ENCODE peak calls at places on chromosomes 12 and 14, in ten cellular contexts. One of them, this sample, is unnamed.

GRCh38 chr14:51079489-51079888 is 15.4 kb downstream of the TRIM9 start:
- DNase-seq in CD8-positive, alpha-beta T cell: no peak
- DNase-seq in Calu3: peak
- DNase-seq in kidney epithelial cell: no peak
- DNase-seq in activated T-helper 9 cell treated with anti-CD3 and anti-CD28 coated beads, Interleukin-2, amount 50 U/mL, for 16 hours: no peak
- DNase-seq in NCI-H345: peak
- DNase-seq in COR-L47: peak
- DNase-seq in D341Med: no peak
- DNase-seq in heart left ventricle: no peak
- DNase-seq in HEK293T: no peak
- DNase-seq in this sample: no peak

GRCh38 chr14:52314521-52315354 is 626 bp downstream of the PTGER2 start:
- DNase-seq in COR-L47: no peak
- DNase-seq in Calu3: peak
- DNase-seq in kidney epithelial cell: no peak
- DNase-seq in CD8-positive, alpha-beta T cell: peak
- DNase-seq in activated T-helper 9 cell treated with anti-CD3 and anti-CD28 coated beads, Interleukin-2, amount 50 U/mL, for 16 hours: peak
- DNase-seq in heart left ventricle: peak
- DNase-seq in HEK293T: no peak
- DNase-seq in D341Med: peak
- DNase-seq in NCI-H345: no peak
- DNase-seq in this sample: no peak

GRCh38 chr14:33569844-33570716 is 380.8 kb downstream of the EGLN3 start:
- DNase-seq in NCI-H345: no peak
- DNase-seq in HEK293T: peak
- DNase-seq in COR-L47: no peak
- DNase-seq in CD8-positive, alpha-beta T cell: no peak
- DNase-seq in heart left ventricle: no peak
- DNase-seq in kidney epithelial cell: no peak
- DNase-seq in Calu3: no peak
- DNase-seq in D341Med: no peak
- DNase-seq in activated T-helper 9 cell treated with anti-CD3 and anti-CD28 coated beads, Interleukin-2, amount 50 U/mL, for 16 hours: no peak
- DNase-seq in this sample: no peak

GRCh38 chr14:103552011-103552797 is 10.3 kb downstream of the BAG5 start:
- DNase-seq in COR-L47: no peak
- DNase-seq in activated T-helper 9 cell treated with anti-CD3 and anti-CD28 coated beads, Interleukin-2, amount 50 U/mL, for 16 hours: no peak
- DNase-seq in Calu3: no peak
- DNase-seq in NCI-H345: no peak
- DNase-seq in kidney epithelial cell: peak
- DNase-seq in HEK293T: no peak
- DNase-seq in heart left ventricle: peak
- DNase-seq in CD8-positive, alpha-beta T cell: no peak
- DNase-seq in D341Med: no peak
- DNase-seq in this sample: no peak

GRCh38 chr12:3213171-3213570 is 136.0 kb downstream of the TSPAN9 start:
- DNase-seq in Calu3: no peak
- DNase-seq in D341Med: peak
- DNase-seq in kidney epithelial cell: no peak
- DNase-seq in COR-L47: no peak
- DNase-seq in HEK293T: no peak
- DNase-seq in activated T-helper 9 cell treated with anti-CD3 and anti-CD28 coated beads, Interleukin-2, amount 50 U/mL, for 16 hours: no peak
- DNase-seq in heart left ventricle: peak
- DNase-seq in CD8-positive, alpha-beta T cell: no peak
- DNase-seq in NCI-H345: no peak
- DNase-seq in this sample: no peak

GRCh38 chr12:11576104-11576503 is 73.4 kb upstream of the ETV6 start:
- DNase-seq in HEK293T: no peak
- DNase-seq in activated T-helper 9 cell treated with anti-CD3 and anti-CD28 coated beads, Interleukin-2, amount 50 U/mL, for 16 hours: no peak
- DNase-seq in kidney epithelial cell: no peak
- DNase-seq in CD8-positive, alpha-beta T cell: no peak
- DNase-seq in COR-L47: no peak
- DNase-seq in heart left ventricle: no peak
- DNase-seq in D341Med: no peak
- DNase-seq in NCI-H345: no peak
- DNase-seq in Calu3: peak
- DNase-seq in this sample: no peak

GRCh38 chr12:92058664-92059063 is 87.0 kb downstream of the BTG1 start:
- DNase-seq in Calu3: no peak
- DNase-seq in NCI-H345: no peak
- DNase-seq in activated T-helper 9 cell treated with anti-CD3 and anti-CD28 coated beads, Interleukin-2, amount 50 U/mL, for 16 hours: no peak
- DNase-seq in COR-L47: no peak
- DNase-seq in D341Med: no peak
- DNase-seq in HEK293T: no peak
- DNase-seq in kidney epithelial cell: no peak
- DNase-seq in heart left ventricle: no peak
- DNase-seq in CD8-positive, alpha-beta T cell: no peak
- DNase-seq in this sample: no peak

GRCh38 chr14:25516838-25517237 is 466.9 kb upstream of the STXBP6 start:
- DNase-seq in activated T-helper 9 cell treated with anti-CD3 and anti-CD28 coated beads, Interleukin-2, amount 50 U/mL, for 16 hours: no peak
- DNase-seq in NCI-H345: peak
- DNase-seq in heart left ventricle: no peak
- DNase-seq in kidney epithelial cell: no peak
- DNase-seq in COR-L47: no peak
- DNase-seq in Calu3: no peak
- DNase-seq in HEK293T: no peak
- DNase-seq in D341Med: peak
- DNase-seq in CD8-positive, alpha-beta T cell: no peak
- DNase-seq in this sample: no peak

GRCh38 chr12:54201001-54201794 is 12.4 kb upstream of the SMUG1 start:
- DNase-seq in CD8-positive, alpha-beta T cell: peak
- DNase-seq in D341Med: peak
- DNase-seq in activated T-helper 9 cell treated with anti-CD3 and anti-CD28 coated beads, Interleukin-2, amount 50 U/mL, for 16 hours: peak
- DNase-seq in COR-L47: peak
- DNase-seq in kidney epithelial cell: no peak
- DNase-seq in NCI-H345: peak
- DNase-seq in heart left ventricle: peak
- DNase-seq in HEK293T: peak
- DNase-seq in Calu3: peak
- DNase-seq in this sample: no peak

GRCh38 chr12:76764856-76765255 is 941 bp downstream of the ZDHHC17 start:
- DNase-seq in kidney epithelial cell: no peak
- DNase-seq in NCI-H345: peak
- DNase-seq in D341Med: no peak
- DNase-seq in Calu3: no peak
- DNase-seq in heart left ventricle: no peak
- DNase-seq in HEK293T: no peak
- DNase-seq in COR-L47: no peak
- DNase-seq in activated T-helper 9 cell treated with anti-CD3 and anti-CD28 coated beads, Interleukin-2, amount 50 U/mL, for 16 hours: no peak
- DNase-seq in CD8-positive, alpha-beta T cell: no peak
- DNase-seq in this sample: no peak

GRCh38 chr14:38045461-38045860 is 162.2 kb upstream of the SSTR1 start:
- DNase-seq in COR-L47: no peak
- DNase-seq in heart left ventricle: no peak
- DNase-seq in CD8-positive, alpha-beta T cell: no peak
- DNase-seq in NCI-H345: no peak
- DNase-seq in D341Med: no peak
- DNase-seq in Calu3: no peak
- DNase-seq in HEK293T: no peak
- DNase-seq in activated T-helper 9 cell treated with anti-CD3 and anti-CD28 coated beads, Interleukin-2, amount 50 U/mL, for 16 hours: no peak
- DNase-seq in kidney epithelial cell: no peak
- DNase-seq in this sample: no peak

GRCh38 chr12:95396849-95397498 is 77.0 kb upstream of the METAP2 start:
- DNase-seq in HEK293T: no peak
- DNase-seq in activated T-helper 9 cell treated with anti-CD3 and anti-CD28 coated beads, Interleukin-2, amount 50 U/mL, for 16 hours: no peak
- DNase-seq in heart left ventricle: no peak
- DNase-seq in Calu3: no peak
- DNase-seq in NCI-H345: no peak
- DNase-seq in D341Med: no peak
- DNase-seq in CD8-positive, alpha-beta T cell: no peak
- DNase-seq in kidney epithelial cell: no peak
- DNase-seq in COR-L47: no peak
- DNase-seq in this sample: no peak

GRCh38 chr12:50642755-50643154 is 121.1 kb upstream of the ATF1 start:
- DNase-seq in activated T-helper 9 cell treated with anti-CD3 and anti-CD28 coated beads, Interleukin-2, amount 50 U/mL, for 16 hours: no peak
- DNase-seq in COR-L47: no peak
- DNase-seq in CD8-positive, alpha-beta T cell: no peak
- DNase-seq in kidney epithelial cell: no peak
- DNase-seq in Calu3: no peak
- DNase-seq in NCI-H345: peak
- DNase-seq in heart left ventricle: no peak
- DNase-seq in HEK293T: no peak
- DNase-seq in D341Med: no peak
- DNase-seq in this sample: no peak

GRCh38 chr12:28378749-28379148 is 188.5 kb downstream of the CCDC91 start:
- DNase-seq in D341Med: no peak
- DNase-seq in kidney epithelial cell: no peak
- DNase-seq in Calu3: no peak
- DNase-seq in COR-L47: no peak
- DNase-seq in HEK293T: no peak
- DNase-seq in CD8-positive, alpha-beta T cell: no peak
- DNase-seq in activated T-helper 9 cell treated with anti-CD3 and anti-CD28 coated beads, Interleukin-2, amount 50 U/mL, for 16 hours: no peak
- DNase-seq in NCI-H345: no peak
- DNase-seq in heart left ventricle: no peak
- DNase-seq in this sample: no peak

GRCh38 chr12:32115404-32116104 is 8.9 kb downstream of the BICD1 start:
- DNase-seq in CD8-positive, alpha-beta T cell: no peak
- DNase-seq in HEK293T: no peak
- DNase-seq in D341Med: peak
- DNase-seq in activated T-helper 9 cell treated with anti-CD3 and anti-CD28 coated beads, Interleukin-2, amount 50 U/mL, for 16 hours: no peak
- DNase-seq in kidney epithelial cell: peak
- DNase-seq in heart left ventricle: peak
- DNase-seq in COR-L47: peak
- DNase-seq in NCI-H345: no peak
- DNase-seq in Calu3: peak
- DNase-seq in this sample: peak

GRCh38 chr12:59459966-59460365 is 135.9 kb upstream of the SLC16A7 start:
- DNase-seq in D341Med: no peak
- DNase-seq in Calu3: no peak
- DNase-seq in HEK293T: no peak
- DNase-seq in heart left ventricle: no peak
- DNase-seq in NCI-H345: no peak
- DNase-seq in COR-L47: no peak
- DNase-seq in activated T-helper 9 cell treated with anti-CD3 and anti-CD28 coated beads, Interleukin-2, amount 50 U/mL, for 16 hours: no peak
- DNase-seq in CD8-positive, alpha-beta T cell: no peak
- DNase-seq in kidney epithelial cell: no peak
- DNase-seq in this sample: no peak

GRCh38 chr14:61586539-61587396 is 108.5 kb upstream of the HIF1A start:
- DNase-seq in CD8-positive, alpha-beta T cell: no peak
- DNase-seq in kidney epithelial cell: no peak
- DNase-seq in HEK293T: no peak
- DNase-seq in COR-L47: no peak
- DNase-seq in heart left ventricle: peak
- DNase-seq in NCI-H345: no peak
- DNase-seq in activated T-helper 9 cell treated with anti-CD3 and anti-CD28 coated beads, Interleukin-2, amount 50 U/mL, for 16 hours: no peak
- DNase-seq in D341Med: no peak
- DNase-seq in Calu3: no peak
- DNase-seq in this sample: no peak

GRCh38 chr12:104694161-104694560 is 237.4 kb downstream of the CHST11 start:
- DNase-seq in activated T-helper 9 cell treated with anti-CD3 and anti-CD28 coated beads, Interleukin-2, amount 50 U/mL, for 16 hours: no peak
- DNase-seq in COR-L47: no peak
- DNase-seq in kidney epithelial cell: no peak
- DNase-seq in NCI-H345: no peak
- DNase-seq in CD8-positive, alpha-beta T cell: no peak
- DNase-seq in Calu3: no peak
- DNase-seq in heart left ventricle: no peak
- DNase-seq in D341Med: no peak
- DNase-seq in HEK293T: no peak
- DNase-seq in this sample: no peak

GRCh38 chr14:35861204-35861868 is 35.2 kb downstream of the BRMS1L start:
- DNase-seq in HEK293T: no peak
- DNase-seq in D341Med: no peak
- DNase-seq in kidney epithelial cell: no peak
- DNase-seq in COR-L47: no peak
- DNase-seq in activated T-helper 9 cell treated with anti-CD3 and anti-CD28 coated beads, Interleukin-2, amount 50 U/mL, for 16 hours: no peak
- DNase-seq in CD8-positive, alpha-beta T cell: no peak
- DNase-seq in Calu3: no peak
- DNase-seq in NCI-H345: no peak
- DNase-seq in heart left ventricle: no peak
- DNase-seq in this sample: no peak

GRCh38 chr14:64754685-64755084 is 50.5 kb downstream of the PLEKHG3 start:
- DNase-seq in D341Med: no peak
- DNase-seq in COR-L47: no peak
- DNase-seq in HEK293T: no peak
- DNase-seq in CD8-positive, alpha-beta T cell: no peak
- DNase-seq in kidney epithelial cell: no peak
- DNase-seq in heart left ventricle: no peak
- DNase-seq in Calu3: no peak
- DNase-seq in NCI-H345: no peak
- DNase-seq in activated T-helper 9 cell treated with anti-CD3 and anti-CD28 coated beads, Interleukin-2, amount 50 U/mL, for 16 hours: no peak
- DNase-seq in this sample: no peak

GRCh38 chr14:100558966-100559365 is 28.3 kb downstream of the BEGAIN start:
- DNase-seq in activated T-helper 9 cell treated with anti-CD3 and anti-CD28 coated beads, Interleukin-2, amount 50 U/mL, for 16 hours: no peak
- DNase-seq in D341Med: no peak
- DNase-seq in COR-L47: no peak
- DNase-seq in Calu3: no peak
- DNase-seq in heart left ventricle: no peak
- DNase-seq in HEK293T: no peak
- DNase-seq in kidney epithelial cell: no peak
- DNase-seq in NCI-H345: no peak
- DNase-seq in CD8-positive, alpha-beta T cell: no peak
- DNase-seq in this sample: no peak

GRCh38 chr14:73785336-73785833 is 66.2 kb upstream of the PTGR2 start:
- DNase-seq in kidney epithelial cell: peak
- DNase-seq in D341Med: no peak
- DNase-seq in Calu3: no peak
- DNase-seq in heart left ventricle: no peak
- DNase-seq in NCI-H345: no peak
- DNase-seq in COR-L47: no peak
- DNase-seq in CD8-positive, alpha-beta T cell: peak
- DNase-seq in HEK293T: peak
- DNase-seq in activated T-helper 9 cell treated with anti-CD3 and anti-CD28 coated beads, Interleukin-2, amount 50 U/mL, for 16 hours: no peak
- DNase-seq in this sample: no peak

GRCh38 chr14:81423504-81423903 is 23.4 kb upstream of the STON2 start:
- DNase-seq in CD8-positive, alpha-beta T cell: no peak
- DNase-seq in HEK293T: no peak
- DNase-seq in COR-L47: no peak
- DNase-seq in D341Med: no peak
- DNase-seq in activated T-helper 9 cell treated with anti-CD3 and anti-CD28 coated beads, Interleukin-2, amount 50 U/mL, for 16 hours: no peak
- DNase-seq in heart left ventricle: peak
- DNase-seq in Calu3: no peak
- DNase-seq in NCI-H345: no peak
- DNase-seq in kidney epithelial cell: no peak
- DNase-seq in this sample: no peak

GRCh38 chr12:4402996-4403395 is 23.5 kb upstream of the FGF23 start:
- DNase-seq in activated T-helper 9 cell treated with anti-CD3 and anti-CD28 coated beads, Interleukin-2, amount 50 U/mL, for 16 hours: no peak
- DNase-seq in HEK293T: no peak
- DNase-seq in kidney epithelial cell: no peak
- DNase-seq in COR-L47: no peak
- DNase-seq in heart left ventricle: no peak
- DNase-seq in D341Med: no peak
- DNase-seq in Calu3: no peak
- DNase-seq in NCI-H345: no peak
- DNase-seq in CD8-positive, alpha-beta T cell: no peak
- DNase-seq in this sample: no peak